ENCODE peak calls at places on chromosomes 12 and 14, in ten cellular contexts. E, U, J, X, P, B, A, S, O and N are unnamed samples.

GRCh38 chr12:16003460-16003859 is 92.3 kb downstream of the DERA start:
- DNase-seq in J (no peak), X (no peak), E (no peak), S (no peak), A (no peak), P (no peak), U (no peak), B (no peak), O (no peak), N (no peak)

GRCh38 chr14:74324945-74325361 is 22.2 kb upstream of the ABCD4 start:
- DNase-seq in A (no peak), X (peak; percentile 45), P (peak; percentile 71), J (peak; percentile 52), E (no peak), S (peak; percentile 90), O (no peak), B (peak; percentile 57), U (no peak), N (peak; percentile 40)

GRCh38 chr12:49538740-49539403 is at the start of gene KCNH3:
- DNase-seq in X (peak; percentile 87), O (peak; percentile 90), U (peak; percentile 86), E (peak; percentile 37), P (peak; percentile 64), S (peak; percentile 83), J (peak; percentile 49), B (peak; percentile 55), A (no peak), N (peak; percentile 5)

GRCh38 chr12:80068173-80068572 is 31.2 kb upstream of the OTOGL start:
- DNase-seq in J (no peak), S (peak; percentile 79), O (no peak), P (no peak), E (no peak), A (no peak), U (no peak), X (peak; percentile 7), B (no peak), N (no peak)

GRCh38 chr12:105948331-105948730 is 190.4 kb downstream of the NUAK1 start:
- DNase-seq in X (no peak), J (peak; percentile 75), B (peak; percentile 65), P (peak; percentile 45), A (no peak), E (no peak), O (no peak), S (no peak), U (no peak), N (peak; percentile 78)

GRCh38 chr12:130775953-130776856 is 60.1 kb upstream of the RIMBP2 start:
- DNase-seq in U (no peak), O (no peak), B (peak; percentile 86), P (peak; percentile 88), X (peak; percentile 79), E (peak; percentile 26), J (peak; percentile 81), A (no peak), S (peak; percentile 85), N (peak; percentile 57)

GRCh38 chr12:49922349-49923034 is 18.8 kb upstream of the FAIM2 start:
- DNase-seq in P (no peak), A (no peak), S (no peak), E (no peak), B (peak; percentile 14), X (no peak), J (no peak), U (no peak), O (peak; percentile 51), N (no peak)

GRCh38 chr12:32609966-32610365 is 69.1 kb upstream of the DNM1L start:
- DNase-seq in A (no peak), P (no peak), E (no peak), X (no peak), J (peak; percentile 9), B (no peak), U (no peak), O (no peak), S (no peak), N (no peak)

GRCh38 chr14:87934185-87934584 is 58.8 kb downstream of the GALC start:
- DNase-seq in B (no peak), O (no peak), P (peak; percentile 44), S (no peak), J (no peak), X (peak; percentile 5), A (no peak), E (no peak), U (no peak), N (no peak)

GRCh38 chr14:29806124-29806517 is 121.5 kb downstream of the PRKD1 start:
- DNase-seq in S (no peak), O (no peak), A (no peak), X (no peak), E (no peak), P (peak; percentile 13), J (no peak), B (no peak), U (no peak), N (no peak)

GRCh38 chr12:84661732-84662326 is 250.8 kb downstream of the SLC6A15 start:
- DNase-seq in B (peak; percentile 73), X (no peak), O (no peak), S (no peak), E (no peak), P (peak; percentile 33), A (peak; percentile 21), J (peak; percentile 58), U (no peak), N (no peak)

GRCh38 chr14:105411017-105411941 is 8.3 kb upstream of the MTA1 start:
- DNase-seq in X (peak; percentile 59), A (no peak), U (peak; percentile 60), E (no peak), P (peak; percentile 49), J (peak; percentile 24), S (peak; percentile 62), O (peak; percentile 75), B (peak; percentile 10), N (no peak)
- H3K4me3 ChIP-seq in X (no peak overlapping the region), A (peak overlapping the region; percentile 24), U (peak overlapping the region; percentile 35), E (peak overlapping the region; percentile 44), P (peak overlapping the region; percentile 37), J (peak overlapping the region; percentile 47), S (peak overlapping the region; percentile 61), O (peak overlapping the region; percentile 37), B (peak overlapping the region; percentile 44), N (peak overlapping the region; percentile 23)

GRCh38 chr14:106877527-106877926 is 1351.1 kb downstream of the TMEM121 start:
- DNase-seq in B (no peak), A (no peak), U (no peak), J (no peak), P (no peak), X (no peak), O (no peak), E (no peak), S (no peak), N (no peak)

GRCh38 chr14:106874365-106874764 is 1348.0 kb downstream of the TMEM121 start:
- DNase-seq in A (no peak), J (no peak), B (no peak), X (peak; percentile 35), O (no peak), U (no peak), E (no peak), P (no peak), S (no peak), N (no peak)

GRCh38 chr14:106876711-106877110 is 1350.3 kb downstream of the TMEM121 start:
- DNase-seq in B (no peak), P (no peak), E (no peak), S (no peak), U (no peak), A (no peak), J (no peak), X (no peak), O (no peak), N (no peak)

GRCh38 chr14:106875503-106875902 is 1349.1 kb downstream of the TMEM121 start:
- DNase-seq in X (peak; percentile 69), S (no peak), A (no peak), E (no peak), B (no peak), J (no peak), O (no peak), P (no peak), U (peak; percentile 51), N (no peak)

DNA sequence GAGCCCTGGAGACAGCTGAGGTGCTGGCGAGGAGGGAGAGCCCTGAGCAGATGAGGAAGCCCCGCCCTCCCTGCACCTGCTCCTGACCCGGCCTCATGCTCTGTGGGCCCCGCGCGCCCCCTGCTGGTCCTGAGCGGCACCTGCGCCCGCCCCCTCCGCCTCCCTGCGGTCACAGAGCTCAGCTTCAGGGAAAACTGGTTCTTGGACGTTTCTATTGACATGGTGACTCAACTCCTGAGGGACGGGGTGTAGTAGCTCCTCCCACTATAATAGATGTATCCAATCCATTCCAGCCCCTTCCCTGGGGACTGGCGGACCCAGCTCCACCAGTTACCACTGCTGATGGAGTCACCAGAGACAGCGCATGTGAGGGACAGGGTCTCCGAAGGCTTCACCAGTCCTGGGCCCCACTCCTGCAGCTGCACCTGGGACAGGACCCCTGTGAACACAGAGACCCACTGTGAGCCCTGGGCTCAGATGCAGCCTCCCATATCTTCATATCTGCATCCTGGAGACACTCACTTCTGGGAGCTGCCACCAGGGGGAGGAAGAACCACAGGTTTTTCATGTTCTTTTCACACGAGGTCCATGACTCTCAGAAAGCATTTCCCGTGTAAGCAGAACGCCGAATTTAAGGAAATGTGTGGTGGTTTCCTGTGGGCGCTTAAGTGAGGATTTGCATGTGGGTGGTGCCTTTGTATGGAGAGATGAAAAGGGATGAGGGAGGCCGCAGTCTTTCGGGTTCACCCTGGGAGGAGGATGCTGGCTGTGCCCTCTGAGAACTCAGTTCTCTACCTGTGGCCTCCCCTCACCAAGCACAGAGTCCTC is 1346.5 kb downstream of the TMEM121 start:
- DNase-seq in S (peak; percentile 3), E (no peak), J (no peak), X (peak; percentile 90), U (peak; percentile 93), P (no peak), O (peak; percentile 92), A (no peak), B (no peak), N (no peak)
- TF ChIP-seq CTCF in S (no peak), E (peak; percentile 11), J (peak; percentile 13), X (peak; percentile 76), U (no peak), P (peak; percentile 43), O (peak; percentile 63), A (peak; percentile 12), B (peak; percentile 15), N (no peak)

DNA sequence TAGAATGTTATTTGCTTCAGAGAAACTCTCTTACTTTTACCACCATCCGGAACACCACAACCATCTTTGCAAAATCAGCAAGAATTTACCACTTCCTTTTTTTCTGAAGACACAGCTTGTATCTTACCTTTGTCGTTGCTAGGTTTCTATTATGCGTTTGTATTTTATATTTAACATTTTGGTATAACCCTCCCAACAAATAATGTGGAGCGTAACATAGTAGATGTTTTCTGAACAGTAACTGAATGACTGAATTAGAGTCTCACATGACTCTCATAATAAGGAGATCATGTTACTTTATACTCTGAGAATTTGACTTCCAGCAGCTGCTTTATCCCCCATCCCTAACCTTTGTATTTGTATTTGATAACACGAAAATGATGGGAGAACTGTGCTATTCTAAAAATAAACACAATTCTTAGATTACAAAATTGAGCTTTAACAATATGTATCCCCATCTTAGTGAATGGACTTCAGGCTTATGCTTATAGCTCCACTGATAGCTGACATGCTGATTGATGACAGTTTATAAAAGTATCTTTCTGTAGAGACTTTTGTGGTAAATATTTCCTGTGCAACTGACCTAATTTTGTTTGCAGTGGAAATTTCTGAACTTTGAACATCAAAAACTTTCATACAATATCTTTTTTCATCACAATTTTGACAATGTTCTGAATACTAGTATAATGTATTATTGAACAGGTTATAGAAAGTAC is 7.9 kb upstream of the KLRB1 start:
- DNase-seq in U (no peak), S (no peak), A (no peak), J (no peak), P (no peak), B (no peak), O (no peak), X (peak; percentile 56), E (no peak), N (no peak)
- H3K4me3 ChIP-seq in U (no peak overlapping the region), S (no peak overlapping the region), A (no peak overlapping the region), J (no peak overlapping the region), P (no peak overlapping the region), B (no peak overlapping the region), O (no peak overlapping the region), X (no peak overlapping the region), E (no peak overlapping the region), N (no peak overlapping the region)

GRCh38 chr12:65339161-65339560 is 60.7 kb downstream of the MSRB3 start:
- DNase-seq in E (no peak), P (no peak), S (no peak), A (no peak), O (no peak), X (no peak), J (no peak), U (no peak), B (no peak), N (no peak)
- TF ChIP-seq CTCF in E (peak; percentile 14), P (no peak), S (no peak), A (no peak), O (no peak), X (no peak), J (no peak), U (no peak), B (no peak), N (no peak)